ENCODE peak calls at places on chromosomes 16 and 17, in ten cellular contexts. E is adrenal gland; P is CD8-positive, alpha-beta T cell; I is effector memory CD4-positive, alpha-beta T cell; F is lung; B is BE2C; A is PC-3; L is mucosa of descending colon; O is lower lobe of right lung; G is cardiac muscle cell. D is an unnamed sample.

GRCh38 chr17:47733414-47734288 is 615 bp downstream of the TBX21 start:
- DNase-seq in E (no peak), P (peak; percentile 22), I (no peak), F (no peak), B (no peak), A (no peak), L (no peak), O (no peak), G (peak; percentile 28), D (peak; percentile 10)

GRCh38 chr17:54738496-54738895 is 162.2 kb upstream of the TOM1L1 start:
- DNase-seq in E (no peak), P (no peak), I (no peak), F (no peak), B (no peak), A (no peak), L (no peak), O (no peak), G (no peak), D (no peak)

GRCh38 chr17:76868669-76869208 is 535 bp downstream of the MGAT5B start:
- DNase-seq in E (no peak), P (no peak), I (no peak), F (no peak), B (no peak), A (peak; percentile 17), L (no peak), O (no peak), G (no peak), D (no peak)

GRCh38 chr17:75876938-75877751 is 1.2 kb downstream of the TRIM47 start:
- DNase-seq in E (peak; percentile 94), P (peak; percentile 35), I (no peak), F (peak; percentile 91), B (peak; percentile 75), A (peak; percentile 95), L (peak; percentile 91), O (peak; percentile 85), G (no peak), D (no peak)

GRCh38 chr17:61285483-61286320 is 113.9 kb upstream of the TBX2 start:
- DNase-seq in E (no peak), P (no peak), I (no peak), F (no peak), B (no peak), A (peak; percentile 22), L (no peak), O (no peak), G (peak; percentile 34), D (no peak)

GRCh38 chr17:83174859-83175550 is 95.6 kb downstream of the METRNL start:
- DNase-seq in E (no peak), P (peak; percentile 4), I (no peak), F (no peak), B (no peak), A (no peak), L (peak; percentile 33), O (no peak), G (no peak), D (no peak)

GRCh38 chr17:74734256-74734655 is 2.8 kb upstream of the RAB37 start:
- DNase-seq in E (no peak), P (no peak), I (no peak), F (no peak), B (no peak), A (no peak), L (no peak), O (no peak), G (no peak), D (no peak)

GRCh38 chr17:17351356-17351891 is 48.3 kb downstream of the NT5M start:
- DNase-seq in E (no peak), P (no peak), I (no peak), F (no peak), B (no peak), A (no peak), L (no peak), O (no peak), G (no peak), D (no peak)

GRCh38 chr17:59418732-59419166 is 87.3 kb downstream of the YPEL2 start:
- DNase-seq in E (no peak), P (no peak), I (no peak), F (no peak), B (peak; percentile 22), A (no peak), L (no peak), O (no peak), G (no peak), D (no peak)

GRCh38 chr17:19979917-19980770 is 2.5 kb upstream of the AKAP10 start:
- DNase-seq in E (peak; percentile 63), P (no peak), I (no peak), F (no peak), B (no peak), A (no peak), L (peak; percentile 52), O (peak; percentile 65), G (no peak), D (no peak)

GRCh38 chr16:80667258-80667560 is 126.4 kb downstream of the DYNLRB2 start:
- DNase-seq in E (no peak), P (no peak), I (no peak), F (no peak), B (no peak), A (no peak), L (no peak), O (no peak), G (no peak), D (no peak)

GRCh38 chr17:71023631-71024030 is 854.3 kb downstream of the KCNJ2 start:
- DNase-seq in E (no peak), P (no peak), I (no peak), F (no peak), B (peak; percentile 92), A (peak; percentile 9), L (no peak), O (no peak), G (peak; percentile 75), D (no peak)

GRCh38 chr17:19278729-19279128 is 41.6 kb downstream of the EPN2 start:
- DNase-seq in E (no peak), P (no peak), I (no peak), F (no peak), B (no peak), A (no peak), L (no peak), O (no peak), G (no peak), D (no peak)

GRCh38 chr17:68777243-68777855 is 176.2 kb upstream of the FAM20A start:
- DNase-seq in E (peak; percentile 73), P (peak; percentile 13), I (no peak), F (no peak), B (peak; percentile 40), A (peak; percentile 83), L (no peak), O (no peak), G (peak; percentile 71), D (peak; percentile 58)

GRCh38 chr16:47503936-47504335 is 42.8 kb downstream of the PHKB start:
- DNase-seq in E (no peak), P (no peak), I (no peak), F (no peak), B (no peak), A (peak; percentile 39), L (no peak), O (no peak), G (no peak), D (no peak)

GRCh38 chr17:29005936-29006438 is at the start of gene SEZ6:
- DNase-seq in E (peak; percentile 88), P (peak; percentile 50), I (no peak), F (peak; percentile 67), B (peak; percentile 81), A (peak; percentile 40), L (no peak), O (peak; percentile 75), G (peak; percentile 92), D (peak; percentile 91)
- H3K4me3 ChIP-seq in E (no peak within 1 kb of the TSS), P (no peak within 1 kb of the TSS), I (no peak within 1 kb of the TSS), F (no peak within 1 kb of the TSS), B (peak within 1 kb of the TSS; percentile 60), A (no peak within 1 kb of the TSS), L (no peak within 1 kb of the TSS), O (no peak within 1 kb of the TSS), G (peak within 1 kb of the TSS; percentile 20), D (no peak within 1 kb of the TSS)

GRCh38 chr17:64156670-64157069 is 26.7 kb upstream of the ERN1 start:
- DNase-seq in E (no peak), P (no peak), I (no peak), F (no peak), B (no peak), A (no peak), L (no peak), O (no peak), G (no peak), D (no peak)
- H3K4me1 ChIP-seq in E (peaks cover 33% of the 10 kb centered on the region), P (no peaks in the 10 kb centered on the region), I (no peaks in the 10 kb centered on the region), F (peaks cover 27% of the 10 kb centered on the region), B (peaks cover 19% of the 10 kb centered on the region), A (peaks cover 21% of the 10 kb centered on the region), L (peaks cover 5% of the 10 kb centered on the region), O (peaks cover 55% of the 10 kb centered on the region), G (peaks cover 31% of the 10 kb centered on the region), D (peaks cover 5% of the 10 kb centered on the region)

GRCh38 chr16:30456302-30456701 is 10.6 kb upstream of the SEPHS2 start:
- DNase-seq in E (no peak), P (no peak), I (no peak), F (no peak), B (no peak), A (no peak), L (no peak), O (no peak), G (no peak), D (no peak)
- H3K4me3 ChIP-seq in E (no peak overlapping the region), P (no peak overlapping the region), I (no peak overlapping the region), F (no peak overlapping the region), B (no peak overlapping the region), A (no peak overlapping the region), L (no peak overlapping the region), O (no peak overlapping the region), G (no peak overlapping the region), D (no peak overlapping the region)

GRCh38 chr17:78359216-78359935 is 501 bp downstream of the SOCS3 start:
- DNase-seq in E (peak; percentile 61), P (no peak), I (no peak), F (no peak), B (peak; percentile 32), A (no peak), L (no peak), O (peak; percentile 63), G (peak; percentile 42), D (no peak)

GRCh38 chr17:78361227-78361683 is 1.4 kb upstream of the SOCS3 start:
- DNase-seq in E (no peak), P (no peak), I (no peak), F (no peak), B (no peak), A (no peak), L (no peak), O (no peak), G (no peak), D (no peak)

GRCh38 chr17:78360371-78361226 is 722 bp upstream of the SOCS3 start:
- DNase-seq in E (peak; percentile 95), P (peak; percentile 92), I (peak; percentile 75), F (peak; percentile 96), B (peak; percentile 95), A (peak; percentile 98), L (peak; percentile 96), O (peak; percentile 97), G (peak; percentile 95), D (peak; percentile 83)

GRCh38 chr17:78358538-78359215 is 1.2 kb downstream of the SOCS3 start:
- DNase-seq in E (no peak), P (no peak), I (no peak), F (no peak), B (no peak), A (no peak), L (peak; percentile 74), O (peak; percentile 60), G (peak; percentile 62), D (no peak)

DNA sequence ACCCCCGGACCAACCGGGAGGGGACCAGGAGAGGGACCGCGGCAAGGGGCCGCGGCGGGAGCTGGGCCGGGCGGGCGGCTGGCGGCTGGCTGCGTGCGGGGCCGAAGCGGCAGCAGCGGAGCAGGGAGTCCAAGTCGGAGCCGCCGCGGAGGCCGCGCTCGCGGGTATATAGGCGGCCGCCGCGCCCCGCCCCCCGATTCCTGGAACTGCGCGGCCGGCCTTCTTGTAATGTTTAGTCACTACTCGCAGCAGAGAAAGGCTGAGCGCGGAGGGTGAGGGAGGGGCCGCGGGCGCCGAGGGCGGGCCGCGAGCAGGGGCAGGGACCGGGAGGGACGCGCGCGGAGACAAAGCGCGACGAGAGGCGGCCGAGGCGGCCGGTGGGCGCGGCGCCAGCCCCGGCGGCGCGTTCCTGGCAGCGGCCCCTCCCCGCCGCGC is at the start of gene SOCS3:
- DNase-seq in E (peak; percentile 94), P (peak; percentile 92), I (peak; percentile 95), F (peak; percentile 98), B (peak; percentile 85), A (peak; percentile 99), L (peak; percentile 98), O (peak; percentile 98), G (peak; percentile 98), D (peak; percentile 95)
- H3K4me1 ChIP-seq in E (peaks cover 41% of the 10 kb centered on the region), P (peaks cover 37% of the 10 kb centered on the region), I (peaks cover 42% of the 10 kb centered on the region), F (peaks cover 12% of the 10 kb centered on the region), B (peaks cover 3% of the 10 kb centered on the region), A (peaks cover 34% of the 10 kb centered on the region), L (peaks cover 19% of the 10 kb centered on the region), O (peaks cover 56% of the 10 kb centered on the region), G (peaks cover 51% of the 10 kb centered on the region), D (peaks cover 10% of the 10 kb centered on the region)